ENCODE peak calls at places on chromosome 14, in ten cellular contexts. One of them, this sample, is unnamed.

GRCh38 chr14:59439256-59440015 is 25.7 kb downstream of the GPR135 start:
- DNase-seq in endothelial cell: no peak
- DNase-seq in stimulated activated CD4-positive, alpha-beta T cell treated with anti-CD3 and anti-CD28 coated beads, Interleukin-12 subunit alpha, Interleukin-12 subunit beta, amount 100 ng/mL, for 4 hours: no peak
- DNase-seq in HEK293T: no peak
- DNase-seq in AG08395: no peak
- DNase-seq in iPS-NIHi11: no peak
- DNase-seq in iris pigment epithelial cell: peak
- DNase-seq in iPS DF 6.9: no peak
- DNase-seq in ELF-1: no peak
- DNase-seq in fibroblast of villous mesenchyme: peak
- DNase-seq in this sample: no peak

GRCh38 chr14:99668998-99669314 is 15.1 kb upstream of the CYP46A1 start:
- DNase-seq in AG08395: no peak
- DNase-seq in iPS DF 6.9: no peak
- DNase-seq in iPS-NIHi11: no peak
- DNase-seq in stimulated activated CD4-positive, alpha-beta T cell treated with anti-CD3 and anti-CD28 coated beads, Interleukin-12 subunit alpha, Interleukin-12 subunit beta, amount 100 ng/mL, for 4 hours: no peak
- DNase-seq in endothelial cell: no peak
- DNase-seq in fibroblast of villous mesenchyme: no peak
- DNase-seq in ELF-1: no peak
- DNase-seq in HEK293T: no peak
- DNase-seq in iris pigment epithelial cell: no peak
- DNase-seq in this sample: no peak

GRCh38 chr14:88013750-88014349 is 8.9 kb downstream of the GPR65 start:
- DNase-seq in stimulated activated CD4-positive, alpha-beta T cell treated with anti-CD3 and anti-CD28 coated beads, Interleukin-12 subunit alpha, Interleukin-12 subunit beta, amount 100 ng/mL, for 4 hours: peak
- DNase-seq in AG08395: peak
- DNase-seq in iris pigment epithelial cell: peak
- DNase-seq in HEK293T: peak
- DNase-seq in fibroblast of villous mesenchyme: peak
- DNase-seq in ELF-1: peak
- DNase-seq in iPS DF 6.9: no peak
- DNase-seq in endothelial cell: peak
- DNase-seq in iPS-NIHi11: peak
- DNase-seq in this sample: no peak

GRCh38 chr14:61474021-61474420 is 152.6 kb downstream of the PRKCH start:
- DNase-seq in fibroblast of villous mesenchyme: no peak
- DNase-seq in endothelial cell: no peak
- DNase-seq in iPS-NIHi11: no peak
- DNase-seq in AG08395: no peak
- DNase-seq in HEK293T: no peak
- DNase-seq in iPS DF 6.9: no peak
- DNase-seq in ELF-1: no peak
- DNase-seq in iris pigment epithelial cell: no peak
- DNase-seq in stimulated activated CD4-positive, alpha-beta T cell treated with anti-CD3 and anti-CD28 coated beads, Interleukin-12 subunit alpha, Interleukin-12 subunit beta, amount 100 ng/mL, for 4 hours: no peak
- DNase-seq in this sample: no peak

GRCh38 chr14:81728447-81728846 is 194.8 kb upstream of the SEL1L start:
- DNase-seq in iPS-NIHi11: no peak
- DNase-seq in iPS DF 6.9: no peak
- DNase-seq in stimulated activated CD4-positive, alpha-beta T cell treated with anti-CD3 and anti-CD28 coated beads, Interleukin-12 subunit alpha, Interleukin-12 subunit beta, amount 100 ng/mL, for 4 hours: no peak
- DNase-seq in iris pigment epithelial cell: no peak
- DNase-seq in AG08395: no peak
- DNase-seq in ELF-1: no peak
- DNase-seq in endothelial cell: no peak
- DNase-seq in fibroblast of villous mesenchyme: no peak
- DNase-seq in HEK293T: no peak
- DNase-seq in this sample: no peak

GRCh38 chr14:40417777-40418401 is 985.7 kb upstream of the FBXO33 start:
- DNase-seq in iPS DF 6.9: peak
- DNase-seq in iPS-NIHi11: peak
- DNase-seq in HEK293T: peak
- DNase-seq in endothelial cell: peak
- DNase-seq in ELF-1: peak
- DNase-seq in stimulated activated CD4-positive, alpha-beta T cell treated with anti-CD3 and anti-CD28 coated beads, Interleukin-12 subunit alpha, Interleukin-12 subunit beta, amount 100 ng/mL, for 4 hours: no peak
- DNase-seq in fibroblast of villous mesenchyme: no peak
- DNase-seq in AG08395: no peak
- DNase-seq in iris pigment epithelial cell: no peak
- DNase-seq in this sample: no peak

GRCh38 chr14:59455411-59455810 is 9.8 kb downstream of the GPR135 start:
- DNase-seq in ELF-1: no peak
- DNase-seq in iris pigment epithelial cell: peak
- DNase-seq in AG08395: no peak
- DNase-seq in stimulated activated CD4-positive, alpha-beta T cell treated with anti-CD3 and anti-CD28 coated beads, Interleukin-12 subunit alpha, Interleukin-12 subunit beta, amount 100 ng/mL, for 4 hours: no peak
- DNase-seq in fibroblast of villous mesenchyme: no peak
- DNase-seq in iPS DF 6.9: no peak
- DNase-seq in endothelial cell: no peak
- DNase-seq in iPS-NIHi11: no peak
- DNase-seq in HEK293T: no peak
- DNase-seq in this sample: no peak

GRCh38 chr14:75449703-75450102 is 21.9 kb downstream of the JDP2 start:
- DNase-seq in ELF-1: no peak
- DNase-seq in iris pigment epithelial cell: no peak
- DNase-seq in AG08395: no peak
- DNase-seq in iPS DF 6.9: no peak
- DNase-seq in iPS-NIHi11: no peak
- DNase-seq in HEK293T: no peak
- DNase-seq in endothelial cell: no peak
- DNase-seq in stimulated activated CD4-positive, alpha-beta T cell treated with anti-CD3 and anti-CD28 coated beads, Interleukin-12 subunit alpha, Interleukin-12 subunit beta, amount 100 ng/mL, for 4 hours: no peak
- DNase-seq in fibroblast of villous mesenchyme: no peak
- DNase-seq in this sample: no peak

GRCh38 chr14:93892923-93893549 is 34.1 kb upstream of the FAM181A start:
- DNase-seq in iPS-NIHi11: peak
- DNase-seq in endothelial cell: peak
- DNase-seq in iris pigment epithelial cell: peak
- DNase-seq in fibroblast of villous mesenchyme: peak
- DNase-seq in iPS DF 6.9: peak
- DNase-seq in ELF-1: peak
- DNase-seq in AG08395: peak
- DNase-seq in stimulated activated CD4-positive, alpha-beta T cell treated with anti-CD3 and anti-CD28 coated beads, Interleukin-12 subunit alpha, Interleukin-12 subunit beta, amount 100 ng/mL, for 4 hours: peak
- DNase-seq in HEK293T: peak
- DNase-seq in this sample: peak

GRCh38 chr14:91373591-91374245 is 43.9 kb downstream of the CCDC88C start:
- DNase-seq in ELF-1: no peak
- DNase-seq in fibroblast of villous mesenchyme: no peak
- DNase-seq in iris pigment epithelial cell: no peak
- DNase-seq in iPS DF 6.9: no peak
- DNase-seq in iPS-NIHi11: no peak
- DNase-seq in AG08395: no peak
- DNase-seq in endothelial cell: no peak
- DNase-seq in HEK293T: no peak
- DNase-seq in stimulated activated CD4-positive, alpha-beta T cell treated with anti-CD3 and anti-CD28 coated beads, Interleukin-12 subunit alpha, Interleukin-12 subunit beta, amount 100 ng/mL, for 4 hours: peak
- DNase-seq in this sample: no peak

GRCh38 chr14:68950111-68950510 is 29.0 kb downstream of the ACTN1 start:
- DNase-seq in AG08395: no peak
- DNase-seq in stimulated activated CD4-positive, alpha-beta T cell treated with anti-CD3 and anti-CD28 coated beads, Interleukin-12 subunit alpha, Interleukin-12 subunit beta, amount 100 ng/mL, for 4 hours: no peak
- DNase-seq in iPS-NIHi11: no peak
- DNase-seq in iPS DF 6.9: no peak
- DNase-seq in iris pigment epithelial cell: peak
- DNase-seq in ELF-1: no peak
- DNase-seq in fibroblast of villous mesenchyme: peak
- DNase-seq in HEK293T: no peak
- DNase-seq in endothelial cell: no peak
- DNase-seq in this sample: no peak

GRCh38 chr14:64937176-64937820 is 5.2 kb downstream of the GPX2 start:
- DNase-seq in iPS-NIHi11: no peak
- DNase-seq in iPS DF 6.9: no peak
- DNase-seq in endothelial cell: no peak
- DNase-seq in stimulated activated CD4-positive, alpha-beta T cell treated with anti-CD3 and anti-CD28 coated beads, Interleukin-12 subunit alpha, Interleukin-12 subunit beta, amount 100 ng/mL, for 4 hours: no peak
- DNase-seq in ELF-1: no peak
- DNase-seq in iris pigment epithelial cell: no peak
- DNase-seq in AG08395: no peak
- DNase-seq in fibroblast of villous mesenchyme: no peak
- DNase-seq in HEK293T: no peak
- DNase-seq in this sample: no peak

GRCh38 chr14:65431951-65432350 is 19.4 kb downstream of the FUT8 start:
- DNase-seq in iPS-NIHi11: no peak
- DNase-seq in iPS DF 6.9: no peak
- DNase-seq in ELF-1: no peak
- DNase-seq in stimulated activated CD4-positive, alpha-beta T cell treated with anti-CD3 and anti-CD28 coated beads, Interleukin-12 subunit alpha, Interleukin-12 subunit beta, amount 100 ng/mL, for 4 hours: no peak
- DNase-seq in HEK293T: no peak
- DNase-seq in endothelial cell: no peak
- DNase-seq in iris pigment epithelial cell: peak
- DNase-seq in fibroblast of villous mesenchyme: peak
- DNase-seq in AG08395: peak
- DNase-seq in this sample: no peak

GRCh38 chr14:100392266-100392850 is 69.2 kb downstream of the SLC25A47 start:
- DNase-seq in AG08395: peak
- DNase-seq in endothelial cell: no peak
- DNase-seq in fibroblast of villous mesenchyme: peak
- DNase-seq in HEK293T: no peak
- DNase-seq in iris pigment epithelial cell: peak
- DNase-seq in iPS-NIHi11: no peak
- DNase-seq in iPS DF 6.9: no peak
- DNase-seq in ELF-1: no peak
- DNase-seq in stimulated activated CD4-positive, alpha-beta T cell treated with anti-CD3 and anti-CD28 coated beads, Interleukin-12 subunit alpha, Interleukin-12 subunit beta, amount 100 ng/mL, for 4 hours: no peak
- DNase-seq in this sample: no peak

GRCh38 chr14:51453869-51454268 is 197.8 kb upstream of the FRMD6 start:
- DNase-seq in ELF-1: no peak
- DNase-seq in stimulated activated CD4-positive, alpha-beta T cell treated with anti-CD3 and anti-CD28 coated beads, Interleukin-12 subunit alpha, Interleukin-12 subunit beta, amount 100 ng/mL, for 4 hours: no peak
- DNase-seq in AG08395: no peak
- DNase-seq in iPS-NIHi11: no peak
- DNase-seq in fibroblast of villous mesenchyme: no peak
- DNase-seq in endothelial cell: no peak
- DNase-seq in HEK293T: no peak
- DNase-seq in iPS DF 6.9: no peak
- DNase-seq in iris pigment epithelial cell: no peak
- DNase-seq in this sample: no peak

GRCh38 chr14:105092124-105092911 is 27.1 kb upstream of the GPR132 start:
- DNase-seq in iPS-NIHi11: no peak
- DNase-seq in ELF-1: peak
- DNase-seq in iris pigment epithelial cell: no peak
- DNase-seq in HEK293T: no peak
- DNase-seq in stimulated activated CD4-positive, alpha-beta T cell treated with anti-CD3 and anti-CD28 coated beads, Interleukin-12 subunit alpha, Interleukin-12 subunit beta, amount 100 ng/mL, for 4 hours: no peak
- DNase-seq in AG08395: no peak
- DNase-seq in endothelial cell: no peak
- DNase-seq in iPS DF 6.9: no peak
- DNase-seq in fibroblast of villous mesenchyme: peak
- DNase-seq in this sample: no peak

GRCh38 chr14:30638926-30639325 is 16.8 kb downstream of the SCFD1 start:
- DNase-seq in iris pigment epithelial cell: peak
- DNase-seq in ELF-1: no peak
- DNase-seq in iPS-NIHi11: no peak
- DNase-seq in iPS DF 6.9: no peak
- DNase-seq in endothelial cell: no peak
- DNase-seq in HEK293T: no peak
- DNase-seq in AG08395: no peak
- DNase-seq in stimulated activated CD4-positive, alpha-beta T cell treated with anti-CD3 and anti-CD28 coated beads, Interleukin-12 subunit alpha, Interleukin-12 subunit beta, amount 100 ng/mL, for 4 hours: no peak
- DNase-seq in fibroblast of villous mesenchyme: peak
- DNase-seq in this sample: no peak

GRCh38 chr14:30015471-30015870 is 87.8 kb upstream of the PRKD1 start:
- DNase-seq in stimulated activated CD4-positive, alpha-beta T cell treated with anti-CD3 and anti-CD28 coated beads, Interleukin-12 subunit alpha, Interleukin-12 subunit beta, amount 100 ng/mL, for 4 hours: no peak
- DNase-seq in fibroblast of villous mesenchyme: no peak
- DNase-seq in AG08395: no peak
- DNase-seq in iPS DF 6.9: no peak
- DNase-seq in endothelial cell: no peak
- DNase-seq in ELF-1: no peak
- DNase-seq in iPS-NIHi11: no peak
- DNase-seq in iris pigment epithelial cell: peak
- DNase-seq in HEK293T: no peak
- DNase-seq in this sample: no peak

GRCh38 chr14:75864352-75864751 is 117.4 kb downstream of the TGFB3 start:
- DNase-seq in stimulated activated CD4-positive, alpha-beta T cell treated with anti-CD3 and anti-CD28 coated beads, Interleukin-12 subunit alpha, Interleukin-12 subunit beta, amount 100 ng/mL, for 4 hours: no peak
- DNase-seq in AG08395: peak
- DNase-seq in ELF-1: no peak
- DNase-seq in iris pigment epithelial cell: peak
- DNase-seq in endothelial cell: no peak
- DNase-seq in iPS DF 6.9: no peak
- DNase-seq in fibroblast of villous mesenchyme: peak
- DNase-seq in HEK293T: no peak
- DNase-seq in iPS-NIHi11: no peak
- DNase-seq in this sample: no peak

GRCh38 chr14:76227450-76228050 is 75.8 kb downstream of the GPATCH2L start:
- DNase-seq in iPS DF 6.9: no peak
- DNase-seq in HEK293T: no peak
- DNase-seq in stimulated activated CD4-positive, alpha-beta T cell treated with anti-CD3 and anti-CD28 coated beads, Interleukin-12 subunit alpha, Interleukin-12 subunit beta, amount 100 ng/mL, for 4 hours: no peak
- DNase-seq in ELF-1: no peak
- DNase-seq in fibroblast of villous mesenchyme: peak
- DNase-seq in AG08395: peak
- DNase-seq in iris pigment epithelial cell: peak
- DNase-seq in iPS-NIHi11: no peak
- DNase-seq in endothelial cell: no peak
- DNase-seq in this sample: no peak

GRCh38 chr14:24895622-24896021 is 154.3 kb downstream of the STXBP6 start:
- DNase-seq in iPS-NIHi11: no peak
- DNase-seq in endothelial cell: no peak
- DNase-seq in ELF-1: no peak
- DNase-seq in HEK293T: no peak
- DNase-seq in fibroblast of villous mesenchyme: no peak
- DNase-seq in iPS DF 6.9: no peak
- DNase-seq in iris pigment epithelial cell: no peak
- DNase-seq in stimulated activated CD4-positive, alpha-beta T cell treated with anti-CD3 and anti-CD28 coated beads, Interleukin-12 subunit alpha, Interleukin-12 subunit beta, amount 100 ng/mL, for 4 hours: no peak
- DNase-seq in AG08395: no peak
- DNase-seq in this sample: no peak

GRCh38 chr14:103019827-103020226 is 37.5 kb downstream of the CDC42BPB start:
- DNase-seq in HEK293T: no peak
- DNase-seq in stimulated activated CD4-positive, alpha-beta T cell treated with anti-CD3 and anti-CD28 coated beads, Interleukin-12 subunit alpha, Interleukin-12 subunit beta, amount 100 ng/mL, for 4 hours: no peak
- DNase-seq in iPS DF 6.9: no peak
- DNase-seq in iPS-NIHi11: no peak
- DNase-seq in fibroblast of villous mesenchyme: peak
- DNase-seq in endothelial cell: no peak
- DNase-seq in AG08395: no peak
- DNase-seq in iris pigment epithelial cell: no peak
- DNase-seq in ELF-1: no peak
- DNase-seq in this sample: no peak

GRCh38 chr14:61130512-61131260 is 149.6 kb downstream of the SLC38A6 start:
- DNase-seq in iPS DF 6.9: no peak
- DNase-seq in HEK293T: no peak
- DNase-seq in iris pigment epithelial cell: no peak
- DNase-seq in stimulated activated CD4-positive, alpha-beta T cell treated with anti-CD3 and anti-CD28 coated beads, Interleukin-12 subunit alpha, Interleukin-12 subunit beta, amount 100 ng/mL, for 4 hours: no peak
- DNase-seq in AG08395: no peak
- DNase-seq in iPS-NIHi11: no peak
- DNase-seq in endothelial cell: no peak
- DNase-seq in ELF-1: no peak
- DNase-seq in fibroblast of villous mesenchyme: no peak
- DNase-seq in this sample: no peak

GRCh38 chr14:89634037-89634436 is 217.0 kb upstream of the FOXN3 start:
- DNase-seq in ELF-1: no peak
- DNase-seq in HEK293T: no peak
- DNase-seq in fibroblast of villous mesenchyme: no peak
- DNase-seq in iPS-NIHi11: no peak
- DNase-seq in iris pigment epithelial cell: no peak
- DNase-seq in endothelial cell: no peak
- DNase-seq in iPS DF 6.9: no peak
- DNase-seq in stimulated activated CD4-positive, alpha-beta T cell treated with anti-CD3 and anti-CD28 coated beads, Interleukin-12 subunit alpha, Interleukin-12 subunit beta, amount 100 ng/mL, for 4 hours: no peak
- DNase-seq in AG08395: no peak
- DNase-seq in this sample: no peak

GRCh38 chr14:89425931-89426330 is 8.9 kb upstream of the FOXN3 start:
- DNase-seq in ELF-1: peak
- DNase-seq in iPS-NIHi11: no peak
- DNase-seq in HEK293T: no peak
- DNase-seq in iPS DF 6.9: no peak
- DNase-seq in AG08395: peak
- DNase-seq in iris pigment epithelial cell: peak
- DNase-seq in endothelial cell: no peak
- DNase-seq in stimulated activated CD4-positive, alpha-beta T cell treated with anti-CD3 and anti-CD28 coated beads, Interleukin-12 subunit alpha, Interleukin-12 subunit beta, amount 100 ng/mL, for 4 hours: no peak
- DNase-seq in fibroblast of villous mesenchyme: peak
- DNase-seq in this sample: peak

GRCh38 chr14:74596747-74597456 is 15.1 kb downstream of the LTBP2 start:
- DNase-seq in HEK293T: no peak
- DNase-seq in iris pigment epithelial cell: peak
- DNase-seq in iPS-NIHi11: no peak
- DNase-seq in stimulated activated CD4-positive, alpha-beta T cell treated with anti-CD3 and anti-CD28 coated beads, Interleukin-12 subunit alpha, Interleukin-12 subunit beta, amount 100 ng/mL, for 4 hours: no peak
- DNase-seq in fibroblast of villous mesenchyme: peak
- DNase-seq in endothelial cell: no peak
- DNase-seq in ELF-1: no peak
- DNase-seq in AG08395: peak
- DNase-seq in iPS DF 6.9: no peak
- DNase-seq in this sample: no peak

GRCh38 chr14:105168496-105168978 is at the start of gene JAG2:
- DNase-seq in ELF-1: no peak
- DNase-seq in AG08395: no peak
- DNase-seq in iPS DF 6.9: no peak
- DNase-seq in fibroblast of villous mesenchyme: no peak
- DNase-seq in endothelial cell: peak
- DNase-seq in stimulated activated CD4-positive, alpha-beta T cell treated with anti-CD3 and anti-CD28 coated beads, Interleukin-12 subunit alpha, Interleukin-12 subunit beta, amount 100 ng/mL, for 4 hours: peak
- DNase-seq in HEK293T: peak
- DNase-seq in iris pigment epithelial cell: peak
- DNase-seq in iPS-NIHi11: peak
- DNase-seq in this sample: no peak

GRCh38 chr14:33120341-33120740 is 181.7 kb downstream of the NPAS3 start:
- DNase-seq in iPS-NIHi11: no peak
- DNase-seq in iris pigment epithelial cell: peak
- DNase-seq in endothelial cell: no peak
- DNase-seq in stimulated activated CD4-positive, alpha-beta T cell treated with anti-CD3 and anti-CD28 coated beads, Interleukin-12 subunit alpha, Interleukin-12 subunit beta, amount 100 ng/mL, for 4 hours: no peak
- DNase-seq in ELF-1: no peak
- DNase-seq in iPS DF 6.9: no peak
- DNase-seq in HEK293T: no peak
- DNase-seq in fibroblast of villous mesenchyme: peak
- DNase-seq in AG08395: peak
- DNase-seq in this sample: no peak